ENCODE peak calls at places on chromosomes 13 and 19, in six cellular contexts. One of them, this sample, is unnamed. For H3K9me3 and H3K36me3, the result is how much of the 10 kb centered on the place peaks cover.

GRCh38 chr19:8832132-8833021 is at the start of the genes MBD3L1 and ZNF558:
- DNase-seq in tibial nerve: peak
- DNase-seq in ovary: peak
- DNase-seq in thoracic aorta: peak
- DNase-seq in Peyer's patch: peak
- DNase-seq in mucosa of descending colon: peak
- DNase-seq in this sample: peak

GRCh38 chr19:2652504-2653099 is 49.9 kb downstream of the GNG7 start:
- DNase-seq in Peyer's patch: no peak
- DNase-seq in mucosa of descending colon: no peak
- DNase-seq in thoracic aorta: no peak
- DNase-seq in tibial nerve: no peak
- DNase-seq in ovary: no peak
- DNase-seq in this sample: no peak

GRCh38 chr13:59843040-59843439 is 320.7 kb downstream of the DIAPH3 start:
- DNase-seq in ovary: no peak
- DNase-seq in thoracic aorta: no peak
- DNase-seq in tibial nerve: no peak
- DNase-seq in mucosa of descending colon: no peak
- DNase-seq in Peyer's patch: no peak
- DNase-seq in this sample: no peak

GRCh38 chr13:26558074-26558805 is 757 bp downstream of the WASF3 start:
- DNase-seq in ovary: peak
- DNase-seq in tibial nerve: no peak
- DNase-seq in mucosa of descending colon: no peak
- DNase-seq in Peyer's patch: no peak
- DNase-seq in thoracic aorta: no peak
- DNase-seq in this sample: peak

GRCh38 chr19:1455002-1455335 is 5.0 kb downstream of the APC2 start:
- DNase-seq in ovary: no peak
- DNase-seq in tibial nerve: no peak
- DNase-seq in thoracic aorta: no peak
- DNase-seq in Peyer's patch: no peak
- DNase-seq in mucosa of descending colon: peak
- DNase-seq in this sample: peak

GRCh38 chr19:3057275-3057714 is 5.0 kb downstream of the TLE5 start:
- DNase-seq in tibial nerve: peak
- DNase-seq in Peyer's patch: no peak
- DNase-seq in mucosa of descending colon: no peak
- DNase-seq in ovary: peak
- DNase-seq in thoracic aorta: peak
- DNase-seq in this sample: peak

GRCh38 chr19:46613525-46613924 is 11.4 kb downstream of the PTGIR start:
- DNase-seq in mucosa of descending colon: no peak
- DNase-seq in tibial nerve: no peak
- DNase-seq in ovary: peak
- DNase-seq in Peyer's patch: no peak
- DNase-seq in thoracic aorta: no peak
- DNase-seq in this sample: no peak

GRCh38 chr19:41928221-41928683 is at the start of gene ERFL:
- DNase-seq in tibial nerve: no peak
- DNase-seq in mucosa of descending colon: no peak
- DNase-seq in thoracic aorta: no peak
- DNase-seq in ovary: no peak
- DNase-seq in Peyer's patch: no peak
- DNase-seq in this sample: peak

GRCh38 chr13:40440990-40441820 is 225.2 kb downstream of the FOXO1 start:
- DNase-seq in Peyer's patch: peak
- DNase-seq in ovary: peak
- DNase-seq in mucosa of descending colon: peak
- DNase-seq in thoracic aorta: peak
- DNase-seq in tibial nerve: peak
- DNase-seq in this sample: peak

GRCh38 chr19:4829001-4829712 is 2.4 kb downstream of the TICAM1 start:
- DNase-seq in thoracic aorta: no peak
- DNase-seq in ovary: no peak
- DNase-seq in Peyer's patch: peak
- DNase-seq in tibial nerve: no peak
- DNase-seq in mucosa of descending colon: peak
- DNase-seq in this sample: no peak

GRCh38 chr19:4971816-4972495 is 3.0 kb downstream of the KDM4B start:
- DNase-seq in tibial nerve: no peak
- DNase-seq in thoracic aorta: no peak
- DNase-seq in Peyer's patch: no peak
- DNase-seq in mucosa of descending colon: no peak
- DNase-seq in ovary: peak
- DNase-seq in this sample: no peak

GRCh38 chr19:1211494-1212234 is 6.1 kb downstream of the STK11 start:
- DNase-seq in ovary: no peak
- DNase-seq in thoracic aorta: no peak
- DNase-seq in Peyer's patch: no peak
- DNase-seq in mucosa of descending colon: no peak
- DNase-seq in tibial nerve: no peak
- DNase-seq in this sample: no peak

GRCh38 chr19:2841858-2842574 is 741 bp downstream of the ZNF555 start:
- DNase-seq in ovary: no peak
- DNase-seq in mucosa of descending colon: peak
- DNase-seq in thoracic aorta: no peak
- DNase-seq in Peyer's patch: no peak
- DNase-seq in tibial nerve: no peak
- DNase-seq in this sample: no peak

GRCh38 chr13:36431204-36432105 is 840 bp upstream of the CCNA1 start:
- DNase-seq in ovary: no peak
- DNase-seq in thoracic aorta: no peak
- DNase-seq in tibial nerve: no peak
- DNase-seq in mucosa of descending colon: no peak
- DNase-seq in Peyer's patch: no peak
- DNase-seq in this sample: peak

GRCh38 chr19:38792250-38793111 is 3.5 kb downstream of the LGALS7B start:
- DNase-seq in Peyer's patch: peak
- DNase-seq in mucosa of descending colon: peak
- DNase-seq in tibial nerve: no peak
- DNase-seq in ovary: no peak
- DNase-seq in thoracic aorta: no peak
- DNase-seq in this sample: no peak

GRCh38 chr13:114115796-114116195 is 16.6 kb downstream of the RASA3 start:
- DNase-seq in thoracic aorta: no peak
- DNase-seq in ovary: peak
- DNase-seq in tibial nerve: peak
- DNase-seq in Peyer's patch: peak
- DNase-seq in mucosa of descending colon: peak
- DNase-seq in this sample: no peak

GRCh38 chr19:34480971-34481821 is at the start of gene WTIP:
- DNase-seq in mucosa of descending colon: peak
- DNase-seq in thoracic aorta: peak
- DNase-seq in tibial nerve: peak
- DNase-seq in Peyer's patch: peak
- DNase-seq in ovary: peak
- DNase-seq in this sample: peak

GRCh38 chr13:91946498-91947070 is 548.2 kb downstream of the GPC5 start:
- DNase-seq in tibial nerve: no peak
- DNase-seq in thoracic aorta: no peak
- DNase-seq in mucosa of descending colon: peak
- DNase-seq in ovary: no peak
- DNase-seq in Peyer's patch: no peak
- DNase-seq in this sample: no peak

GRCh38 chr19:42114412-42114811 is 17.8 kb downstream of the POU2F2 start:
- DNase-seq in thoracic aorta: no peak
- DNase-seq in ovary: no peak
- DNase-seq in Peyer's patch: no peak
- DNase-seq in mucosa of descending colon: peak
- DNase-seq in tibial nerve: no peak
- DNase-seq in this sample: no peak

GRCh38 chr13:48144413-48145035 is 49.6 kb upstream of the MED4 start:
- DNase-seq in mucosa of descending colon: no peak
- DNase-seq in thoracic aorta: no peak
- DNase-seq in ovary: peak
- DNase-seq in Peyer's patch: no peak
- DNase-seq in tibial nerve: no peak
- DNase-seq in this sample: no peak

GRCh38 chr13:114035583-114036501 is 62.0 kb upstream of the C13orf46 start:
- DNase-seq in Peyer's patch: no peak
- DNase-seq in thoracic aorta: no peak
- DNase-seq in mucosa of descending colon: no peak
- DNase-seq in tibial nerve: peak
- DNase-seq in ovary: no peak
- DNase-seq in this sample: no peak

GRCh38 chr19:57813919-57814504 is 701 bp downstream of the ZNF552 start:
- DNase-seq in tibial nerve: no peak
- DNase-seq in Peyer's patch: no peak
- DNase-seq in ovary: no peak
- DNase-seq in thoracic aorta: no peak
- DNase-seq in mucosa of descending colon: peak
- DNase-seq in this sample: no peak

GRCh38 chr19:57816652-57817051 is 1.9 kb upstream of the ZNF552 start:
- DNase-seq in mucosa of descending colon: no peak
- DNase-seq in tibial nerve: no peak
- DNase-seq in thoracic aorta: no peak
- DNase-seq in Peyer's patch: no peak
- DNase-seq in ovary: no peak
- DNase-seq in this sample: no peak

GRCh38 chr19:57815247-57816075 is 748 bp upstream of the ZNF552 start:
- DNase-seq in tibial nerve: no peak
- DNase-seq in mucosa of descending colon: no peak
- DNase-seq in thoracic aorta: no peak
- DNase-seq in Peyer's patch: no peak
- DNase-seq in ovary: no peak
- DNase-seq in this sample: no peak

GRCh38 chr19:57814505-57815246 is at the start of gene ZNF552:
- DNase-seq in mucosa of descending colon: peak
- DNase-seq in tibial nerve: peak
- DNase-seq in ovary: peak
- DNase-seq in Peyer's patch: peak
- DNase-seq in thoracic aorta: peak
- DNase-seq in this sample: peak

GRCh38 chr19:57812201-57812600 is 2.5 kb downstream of the ZNF552 start:
- DNase-seq in ovary: no peak
- DNase-seq in thoracic aorta: no peak
- DNase-seq in mucosa of descending colon: no peak
- DNase-seq in Peyer's patch: no peak
- DNase-seq in tibial nerve: no peak
- DNase-seq in this sample: no peak
- H3K9me3 ChIP-seq in ovary: under half
- H3K9me3 ChIP-seq in thoracic aorta: under half
- H3K9me3 ChIP-seq in mucosa of descending colon: under half
- H3K9me3 ChIP-seq in Peyer's patch: under half
- H3K9me3 ChIP-seq in tibial nerve: under half
- H3K9me3 ChIP-seq in this sample: under half

DNA sequence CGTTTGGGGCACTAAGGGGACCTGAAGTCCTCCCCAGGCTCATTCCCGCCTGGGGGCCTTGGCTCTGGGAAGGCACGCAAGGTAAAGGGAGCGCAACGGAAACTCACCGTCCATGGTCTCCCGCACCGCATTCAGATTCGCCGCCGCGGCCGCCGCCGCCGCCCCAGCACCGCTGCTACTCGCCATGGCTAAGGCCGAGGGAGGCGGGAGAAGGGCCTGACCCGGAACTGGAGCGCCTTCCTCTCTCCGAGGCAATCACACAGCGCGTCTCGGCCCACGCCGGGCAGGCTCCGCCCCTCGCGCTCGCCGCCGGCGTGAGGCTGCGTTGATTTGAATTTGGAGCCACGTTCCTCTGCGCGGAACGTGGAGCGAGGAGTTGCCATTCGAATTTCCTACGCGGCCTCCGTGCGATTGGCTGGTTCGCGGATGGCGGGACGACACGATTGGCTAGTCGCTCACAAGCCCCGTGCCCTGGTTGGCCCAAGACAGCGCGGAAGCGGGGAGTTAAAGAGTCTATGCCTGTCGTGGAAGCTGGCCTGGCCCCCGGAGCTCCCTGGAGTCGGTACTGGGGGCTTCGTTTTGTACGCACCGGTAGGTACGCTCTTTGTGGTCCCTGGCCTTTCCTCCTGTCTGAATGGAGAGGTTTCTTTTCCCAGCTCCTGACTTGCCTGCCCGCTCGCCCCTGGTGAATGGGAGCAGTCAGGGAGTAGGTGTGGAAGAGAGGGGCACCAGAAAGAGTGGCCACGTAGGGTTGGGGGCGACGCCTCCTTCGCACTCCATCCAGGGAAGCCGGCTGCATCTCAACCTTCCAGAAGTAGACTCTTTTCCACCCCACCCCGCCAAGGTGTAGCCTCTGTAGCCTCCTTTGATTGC is at the start of the genes BORA and MZT1:
- DNase-seq in mucosa of descending colon: peak
- DNase-seq in Peyer's patch: peak
- DNase-seq in ovary: peak
- DNase-seq in thoracic aorta: peak
- DNase-seq in tibial nerve: peak
- DNase-seq in this sample: peak
- H3K36me3 ChIP-seq in mucosa of descending colon: under half
- H3K36me3 ChIP-seq in Peyer's patch: under half
- H3K36me3 ChIP-seq in ovary: under half
- H3K36me3 ChIP-seq in thoracic aorta: under half
- H3K36me3 ChIP-seq in tibial nerve: under half
- H3K36me3 ChIP-seq in this sample: under half

GRCh38 chr19:30083701-30084156 is 141.7 kb downstream of the URI1 start:
- DNase-seq in ovary: no peak
- DNase-seq in thoracic aorta: no peak
- DNase-seq in tibial nerve: no peak
- DNase-seq in mucosa of descending colon: no peak
- DNase-seq in Peyer's patch: peak
- DNase-seq in this sample: no peak

GRCh38 chr19:30082611-30083010 is 140.6 kb downstream of the URI1 start:
- DNase-seq in tibial nerve: no peak
- DNase-seq in ovary: no peak
- DNase-seq in Peyer's patch: peak
- DNase-seq in mucosa of descending colon: no peak
- DNase-seq in thoracic aorta: no peak
- DNase-seq in this sample: no peak

GRCh38 chr19:30082168-30082567 is 140.1 kb downstream of the URI1 start:
- DNase-seq in ovary: no peak
- DNase-seq in thoracic aorta: no peak
- DNase-seq in mucosa of descending colon: no peak
- DNase-seq in Peyer's patch: peak
- DNase-seq in tibial nerve: no peak
- DNase-seq in this sample: no peak

GRCh38 chr19:30084390-30084819 is 142.4 kb downstream of the URI1 start:
- DNase-seq in mucosa of descending colon: no peak
- DNase-seq in tibial nerve: no peak
- DNase-seq in thoracic aorta: no peak
- DNase-seq in Peyer's patch: peak
- DNase-seq in ovary: no peak
- DNase-seq in this sample: no peak

GRCh38 chr19:30083125-30083681 is 141.2 kb downstream of the URI1 start:
- DNase-seq in mucosa of descending colon: no peak
- DNase-seq in thoracic aorta: no peak
- DNase-seq in Peyer's patch: peak
- DNase-seq in ovary: no peak
- DNase-seq in tibial nerve: no peak
- DNase-seq in this sample: no peak
- H3K4me3 ChIP-seq in mucosa of descending colon: no peak
- H3K4me3 ChIP-seq in thoracic aorta: no peak
- H3K4me3 ChIP-seq in Peyer's patch: no peak
- H3K4me3 ChIP-seq in ovary: no peak
- H3K4me3 ChIP-seq in tibial nerve: no peak
- H3K4me3 ChIP-seq in this sample: no peak

GRCh38 chr19:11979527-11979926 is 14.7 kb downstream of the ZNF763 start:
- DNase-seq in tibial nerve: no peak
- DNase-seq in Peyer's patch: no peak
- DNase-seq in thoracic aorta: no peak
- DNase-seq in ovary: no peak
- DNase-seq in mucosa of descending colon: no peak
- DNase-seq in this sample: no peak
- H3K9me3 ChIP-seq in tibial nerve: half or more
- H3K9me3 ChIP-seq in Peyer's patch: under half
- H3K9me3 ChIP-seq in thoracic aorta: under half
- H3K9me3 ChIP-seq in ovary: under half
- H3K9me3 ChIP-seq in mucosa of descending colon: half or more
- H3K9me3 ChIP-seq in this sample: half or more

GRCh38 chr13:50235604-50236003 is 220.4 kb downstream of the KCNRG start:
- DNase-seq in thoracic aorta: no peak
- DNase-seq in tibial nerve: no peak
- DNase-seq in mucosa of descending colon: no peak
- DNase-seq in ovary: no peak
- DNase-seq in Peyer's patch: no peak
- DNase-seq in this sample: no peak
- H3K36me3 ChIP-seq in thoracic aorta: under half
- H3K36me3 ChIP-seq in tibial nerve: under half
- H3K36me3 ChIP-seq in mucosa of descending colon: under half
- H3K36me3 ChIP-seq in ovary: under half
- H3K36me3 ChIP-seq in Peyer's patch: under half
- H3K36me3 ChIP-seq in this sample: under half

This sample was measured in MG63.